ENCODE peak calls at places on chromosomes 16 and 17, in five cellular contexts. T is uterus; I is Right ventricle myocardium superior; M is HFF-Myc; F is effector memory CD4-positive, alpha-beta T cell. Q is an unnamed sample.
A peak's percentile ranks its signal among the peaks of the same experiment; 100 is the strongest.

GRCh38 chr16:89924925-89925307 is 1.8 kb downstream of the TUBB3 start:
- DNase-seq in T (no peak), I (no peak), M (no peak), F (no peak), Q (no peak)

GRCh38 chr16:87346517-87347060 is 29.4 kb upstream of the C16orf95 start:
- DNase-seq in T (no peak), I (no peak), M (no peak), F (no peak), Q (no peak)

GRCh38 chr16:23182675-23183485 is at the start of gene SCNN1G:
- DNase-seq in T (no peak), I (no peak), M (no peak), F (no peak), Q (no peak)

GRCh38 chr17:59311051-59311468 is 20.4 kb upstream of the YPEL2 start:
- DNase-seq in T (peak; percentile 38), I (no peak), M (peak; percentile 35), F (no peak), Q (no peak)

GRCh38 chr17:79848370-79848766 is 9.1 kb upstream of the CBX4 start:
- DNase-seq in T (no peak), I (no peak), M (no peak), F (no peak), Q (no peak)

GRCh38 chr16:75288596-75289120 is 37.2 kb upstream of the BCAR1 start:
- DNase-seq in T (no peak), I (no peak), M (no peak), F (peak; percentile 37), Q (no peak)

GRCh38 chr16:4882633-4883285 is 35.5 kb downstream of the UBN1 start:
- DNase-seq in T (no peak), I (no peak), M (no peak), F (no peak), Q (no peak)

GRCh38 chr17:62690168-62690897 is 62.9 kb downstream of the MRC2 start:
- DNase-seq in T (no peak), I (no peak), M (no peak), F (no peak), Q (no peak)

GRCh38 chr16:49016461-49016860 is 265.2 kb downstream of the CBLN1 start:
- DNase-seq in T (no peak), I (no peak), M (no peak), F (no peak), Q (no peak)

GRCh38 chr17:7132511-7133094 is 18.0 kb upstream of the ASGR2 start:
- DNase-seq in T (no peak), I (peak; percentile 51), M (no peak), F (peak; percentile 63), Q (no peak)

GRCh38 chr17:8120520-8121443 is 2.5 kb upstream of the ALOXE3 start:
- DNase-seq in T (peak; percentile 58), I (peak; percentile 80), M (no peak), F (peak; percentile 44), Q (no peak)

GRCh38 chr16:14399397-14400284 is 230.4 kb downstream of the PARN start:
- DNase-seq in T (peak; percentile 34), I (peak; percentile 54), M (no peak), F (no peak), Q (peak; percentile 86)

GRCh38 chr17:2995362-2995761 is 68.0 kb downstream of the OR1D5 start:
- DNase-seq in T (peak; percentile 8), I (no peak), M (no peak), F (no peak), Q (no peak)

GRCh38 chr17:39702901-39703893 is 3.3 kb downstream of the ERBB2 start:
- DNase-seq in T (no peak), I (no peak), M (no peak), F (no peak), Q (no peak)